ENCODE peak calls at places on chromosomes 4 and X, in ten cellular contexts. J, E, N, B, Y, Q, V, Z, F and A are unnamed samples.
A peak's percentile ranks its signal among the peaks of the same experiment; 100 is the strongest.

GRCh38 chr4:8594097-8595038 is 1.8 kb downstream of the CPZ start:
- DNase-seq in Z (peak; percentile 80), F (peak; percentile 46), B (no peak), V (peak; percentile 46), Q (peak; percentile 79), J (peak; percentile 92), E (no peak), N (peak; percentile 18), Y (peak; percentile 89), A (peak; percentile 58)

GRCh38 chrX:86002076-86002896 is 45.1 kb downstream of the CHM start:
- DNase-seq in J (no peak), N (no peak), Y (peak; percentile 92), V (no peak), B (no peak), F (no peak), Q (no peak), Z (peak; percentile 24), E (no peak), A (no peak)

GRCh38 chr4:115851918-115852766 is 738.7 kb upstream of the NDST4 start:
- DNase-seq in B (no peak), J (no peak), F (peak; percentile 5), Q (peak; percentile 55), V (no peak), N (peak; percentile 13), E (peak; percentile 55), Y (peak; percentile 88), Z (peak; percentile 2), A (peak; percentile 36)

GRCh38 chrX:148354906-148355305 is 145.5 kb upstream of the AFF2 start:
- DNase-seq in F (no peak), Y (no peak), Q (no peak), B (no peak), N (no peak), E (no peak), V (no peak), Z (no peak), J (no peak), A (no peak)

GRCh38 chr4:40227284-40227683 is 30.5 kb downstream of the RHOH start:
- DNase-seq in B (no peak), F (no peak), Z (no peak), Q (no peak), V (no peak), J (no peak), Y (no peak), N (no peak), E (no peak), A (no peak)

GRCh38 chr4:7689773-7690693 is 249.6 kb downstream of the AFAP1 start:
- DNase-seq in Z (no peak), V (no peak), B (no peak), J (no peak), Q (no peak), E (no peak), Y (no peak), N (no peak), F (no peak), A (no peak)

GRCh38 chrX:136198010-136198409 is 50.7 kb downstream of the FHL1 start:
- DNase-seq in B (no peak), Y (no peak), Z (no peak), E (no peak), V (no peak), J (no peak), N (no peak), F (no peak), Q (no peak), A (no peak)

GRCh38 chrX:131201986-131202385 is 87.1 kb downstream of the IGSF1 start:
- DNase-seq in Q (no peak), B (no peak), Z (no peak), J (no peak), Y (no peak), N (no peak), F (no peak), E (no peak), V (no peak), A (no peak)

GRCh38 chr4:76765473-76766183 is 132.3 kb downstream of the SOWAHB start:
- DNase-seq in F (no peak), B (no peak), E (no peak), J (no peak), Q (no peak), N (no peak), Z (no peak), V (no peak), Y (no peak), A (no peak)

GRCh38 chr4:44927361-44928061 is 201.2 kb upstream of the GNPDA2 start:
- DNase-seq in F (no peak), Y (no peak), V (no peak), Q (peak; percentile 5), N (no peak), Z (peak; percentile 54), B (no peak), E (no peak), J (no peak), A (peak; percentile 9)

GRCh38 chrX:109679820-109680219 is 53.2 kb downstream of the ACSL4 start:
- DNase-seq in J (no peak), V (no peak), Z (no peak), Q (no peak), Y (no peak), F (no peak), B (no peak), E (no peak), N (no peak), A (no peak)

GRCh38 chr4:165384608-165385007 is 5.8 kb downstream of the CPE start:
- DNase-seq in F (no peak), E (no peak), Z (peak; percentile 51), J (no peak), V (no peak), N (no peak), Q (no peak), B (no peak), Y (no peak), A (no peak)

GRCh38 chr4:141807501-141807900 is 171.1 kb downstream of the IL15 start:
- DNase-seq in Y (no peak), V (no peak), J (no peak), Z (no peak), E (no peak), F (no peak), B (no peak), N (no peak), Q (no peak), A (no peak)

GRCh38 chrX:17374619-17375360 is at the start of gene NHS:
- DNase-seq in V (peak; percentile 20), E (peak; percentile 87), N (no peak), B (no peak), J (peak; percentile 72), Z (peak; percentile 60), F (peak; percentile 8), Q (peak; percentile 82), Y (peak; percentile 91), A (no peak)

GRCh38 chrX:52337410-52337809 is 31.4 kb upstream of the XAGE2 start:
- DNase-seq in Y (no peak), E (no peak), N (no peak), B (no peak), V (no peak), Q (no peak), F (no peak), Z (no peak), J (no peak), A (no peak)

GRCh38 chr4:7911044-7911578 is 28.6 kb downstream of the AFAP1 start:
- DNase-seq in Z (peak; percentile 85), F (no peak), J (peak; percentile 85), Y (peak; percentile 87), N (no peak), B (no peak), Q (no peak), V (no peak), E (no peak), A (no peak)

GRCh38 chr4:160026720-160027119 is 923.8 kb downstream of the RAPGEF2 start:
- DNase-seq in Q (no peak), Z (peak; percentile 16), Y (peak; percentile 74), F (no peak), V (no peak), B (no peak), E (no peak), N (no peak), J (no peak), A (no peak)

GRCh38 chrX:112636951-112637541 is 42.7 kb downstream of the LHFPL1 start:
- DNase-seq in E (no peak), V (peak; percentile 65), Y (no peak), Q (no peak), Z (peak; percentile 54), F (no peak), N (no peak), B (no peak), J (peak; percentile 32), A (no peak)

GRCh38 chrX:110120025-110120424 is 117.1 kb downstream of the TMEM164 start:
- DNase-seq in E (peak; percentile 68), B (no peak), F (no peak), N (no peak), J (no peak), Z (no peak), Y (no peak), Q (no peak), V (no peak), A (no peak)

GRCh38 chrX:68568136-68568535 is 69.3 kb downstream of the YIPF6 start:
- DNase-seq in Y (no peak), J (no peak), Z (no peak), F (no peak), B (no peak), V (no peak), Q (no peak), E (no peak), N (no peak), A (no peak)

GRCh38 chrX:68830486-68831404 is 1.9 kb downstream of the EFNB1 start:
- DNase-seq in N (no peak), J (no peak), E (no peak), F (no peak), Z (no peak), Y (peak; percentile 54), B (no peak), Q (no peak), V (no peak), A (no peak)

GRCh38 chr4:159358226-159358625 is 255.3 kb downstream of the RAPGEF2 start:
- DNase-seq in J (peak; percentile 67), Z (peak; percentile 68), B (no peak), F (no peak), Y (no peak), N (no peak), V (peak; percentile 62), Q (no peak), E (no peak), A (no peak)